ENCODE peak calls at places on chromosomes 1 and 21, in eight cellular contexts. B is GM23338; N is hepatocyte; H is CD8-positive, alpha-beta memory T cell; X is Jurkat, Clone E6-1; T is GM12878; C is aorta; R is tibial artery. A is an unnamed sample.

GRCh38 chr1:232586679-232587078 is 43.3 kb downstream of the SIPA1L2 start:
- DNase-seq in C (no peak), R (no peak), T (no peak), X (no peak), B (no peak), H (no peak), N (no peak), A (no peak)

GRCh38 chr21:44078411-44078981 is 28.7 kb upstream of the PWP2 start:
- DNase-seq in H (no peak), R (no peak), B (peak), N (no peak), T (no peak), C (no peak), X (peak), A (no peak)

GRCh38 chr1:207312604-207312920 is 8.9 kb upstream of the CD55 start:
- DNase-seq in T (no peak), H (no peak), R (no peak), N (no peak), C (no peak), X (no peak), B (no peak), A (no peak)

GRCh38 chr1:67683306-67683705 is 1.7 kb upstream of the GADD45A start:
- DNase-seq in N (no peak), T (no peak), B (no peak), H (no peak), X (no peak), R (no peak), C (no peak), A (no peak)

GRCh38 chr1:214422137-214422671 is 129.2 kb downstream of the PTPN14 start:
- DNase-seq in B (no peak), R (no peak), T (no peak), X (no peak), C (no peak), H (no peak), N (no peak), A (no peak)

GRCh38 chr1:51032936-51033335 is 62.9 kb downstream of the CDKN2C start:
- DNase-seq in C (no peak), H (no peak), X (no peak), B (no peak), R (no peak), N (no peak), T (no peak), A (no peak)

GRCh38 chr1:85366391-85366790 is 90.0 kb upstream of the BCL10 start:
- DNase-seq in R (no peak), N (no peak), X (no peak), T (no peak), C (no peak), H (no peak), B (no peak), A (no peak)

GRCh38 chr21:18274370-18274769 is 29.7 kb downstream of the CHODL start:
- DNase-seq in N (no peak), C (no peak), R (no peak), H (no peak), X (no peak), B (no peak), T (no peak), A (peak)

GRCh38 chr21:35203093-35204021 is 154.3 kb upstream of the RUNX1 start:
- DNase-seq in X (no peak), B (no peak), N (peak), R (no peak), C (no peak), H (no peak), T (no peak), A (no peak)

GRCh38 chr1:231160851-231161710 is 777 bp upstream of the TRIM67 start:
- DNase-seq in T (no peak), H (no peak), N (no peak), X (no peak), R (no peak), C (no peak), B (peak), A (no peak)

GRCh38 chr1:168623838-168624237 is 47.4 kb downstream of the XCL1 start:
- DNase-seq in X (no peak), T (no peak), H (no peak), N (no peak), C (no peak), R (no peak), B (no peak), A (no peak)

GRCh38 chr1:34237416-34237815 is 60.7 kb downstream of the C1orf94 start:
- DNase-seq in H (no peak), X (no peak), R (no peak), N (no peak), T (no peak), B (no peak), C (no peak), A (no peak)

GRCh38 chr21:38493549-38494253 is 4.6 kb downstream of the ERG start:
- DNase-seq in H (no peak), T (no peak), X (no peak), C (no peak), B (no peak), N (no peak), R (no peak), A (no peak)

GRCh38 chr1:16167331-16168143 is 11.7 kb upstream of the EPHA2 start:
- DNase-seq in C (peak), B (peak), N (peak), X (peak), R (no peak), H (peak), T (no peak), A (peak)

GRCh38 chr21:15688809-15689208 is 41.0 kb upstream of the USP25 start:
- DNase-seq in R (no peak), C (no peak), H (no peak), N (no peak), X (peak), B (no peak), T (no peak), A (peak)

GRCh38 chr1:85554630-85555327 is 25.8 kb upstream of the CCN1 start:
- DNase-seq in R (no peak), H (no peak), N (no peak), X (no peak), T (no peak), B (no peak), C (no peak), A (no peak)

GRCh38 chr1:117758444-117759316 is 152.8 kb downstream of the TENT5C start:
- DNase-seq in C (peak), R (peak), X (peak), B (peak), N (peak), T (peak), H (peak), A (peak)

GRCh38 chr1:173867141-173867752 is 542 bp downstream of the GAS5 start:
- DNase-seq in H (no peak), B (no peak), X (no peak), N (no peak), C (peak), R (no peak), T (no peak), A (no peak)

GRCh38 chr21:42010507-42011493 is 640 bp upstream of the ZBTB21 start:
- DNase-seq in N (peak), X (no peak), B (peak), C (peak), T (no peak), R (no peak), H (no peak), A (peak)

GRCh38 chr1:207791290-207791689 is 39.4 kb downstream of the CD46 start:
- DNase-seq in B (no peak), X (no peak), H (no peak), R (no peak), C (no peak), N (no peak), T (no peak), A (no peak)

GRCh38 chr1:93056214-93056613 is 22.9 kb upstream of the MTF2 start:
- DNase-seq in R (no peak), C (no peak), X (no peak), H (no peak), N (peak), B (peak), T (no peak), A (peak)

GRCh38 chr1:20124451-20125057 is 5.2 kb upstream of the PLA2G2D start:
- DNase-seq in T (no peak), X (no peak), R (no peak), N (peak), C (no peak), B (no peak), H (no peak), A (no peak)

GRCh38 chr1:202017385-202018225 is 7.2 kb downstream of the ELF3 start:
- DNase-seq in B (peak), C (no peak), H (no peak), R (no peak), X (no peak), N (peak), T (no peak), A (no peak)

GRCh38 chr1:184291701-184292100 is 95.1 kb upstream of the C1orf21 start:
- DNase-seq in H (no peak), C (no peak), R (no peak), T (no peak), N (no peak), B (no peak), X (no peak), A (no peak)

GRCh38 chr1:15260418-15261154 is 13.6 kb downstream of the FHAD1 start:
- DNase-seq in R (no peak), B (no peak), X (no peak), N (no peak), H (no peak), C (no peak), T (no peak), A (no peak)

GRCh38 chr1:231918239-231919015 is 291.8 kb downstream of the DISC1 start:
- DNase-seq in R (no peak), N (no peak), H (peak), B (no peak), C (no peak), X (peak), T (peak), A (peak)

GRCh38 chr21:26167593-26167992 is 3.0 kb downstream of the APP start:
- DNase-seq in X (no peak), N (no peak), C (no peak), R (no peak), T (no peak), H (no peak), B (peak), A (no peak)

GRCh38 chr1:18944810-18945209 is 11.7 kb downstream of the IFFO2 start:
- DNase-seq in B (no peak), X (no peak), H (no peak), R (no peak), T (no peak), C (no peak), N (no peak), A (no peak)

GRCh38 chr1:7109901-7110300 is 324.6 kb downstream of the CAMTA1 start:
- DNase-seq in T (no peak), B (no peak), R (no peak), X (no peak), H (no peak), N (no peak), C (no peak), A (no peak)

GRCh38 chr1:40396420-40396819 is 22.9 kb downstream of the SMAP2 start:
- DNase-seq in R (no peak), T (no peak), C (no peak), B (no peak), N (no peak), X (no peak), H (no peak), A (no peak)
- H3K4me3 ChIP-seq in R (no peak), T (peak), C (no peak), B (no peak), N (no peak), X (no peak), H (no peak), A (no peak)

GRCh38 chr1:107875689-107876088 is 89.3 kb downstream of the VAV3 start:
- DNase-seq in N (no peak), R (no peak), H (no peak), X (no peak), C (no peak), T (no peak), B (no peak), A (no peak)

GRCh38 chr1:107877749-107878148 is 87.2 kb downstream of the VAV3 start:
- DNase-seq in C (no peak), T (no peak), N (no peak), H (no peak), X (no peak), B (no peak), R (no peak), A (no peak)

GRCh38 chr1:107879927-107880326 is 85.1 kb downstream of the VAV3 start:
- DNase-seq in C (no peak), B (no peak), X (no peak), H (no peak), N (no peak), R (no peak), T (no peak), A (no peak)

GRCh38 chr1:107879338-107879737 is 85.6 kb downstream of the VAV3 start:
- DNase-seq in C (no peak), X (no peak), N (no peak), H (no peak), T (no peak), B (no peak), R (no peak), A (no peak)

DNA sequence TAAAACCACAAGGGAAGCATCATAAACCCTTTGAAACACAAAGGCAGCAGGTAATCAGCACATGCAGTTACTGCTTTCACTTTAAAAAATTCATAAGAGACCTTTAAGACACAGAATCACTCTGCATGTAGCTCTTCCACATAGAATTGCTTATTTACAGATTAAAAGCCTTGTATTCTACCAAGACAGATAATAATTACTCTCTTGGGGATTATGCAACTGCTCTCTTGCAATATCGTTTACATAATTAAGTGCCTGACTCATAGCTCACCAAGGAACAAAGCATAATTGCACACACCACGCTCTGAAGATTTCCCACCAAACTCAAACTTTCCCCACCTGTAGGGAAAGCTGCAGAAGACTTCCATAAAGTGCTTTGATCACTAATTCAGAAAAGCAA is 87.9 kb downstream of the VAV3 start:
- DNase-seq in X (peak), N (no peak), T (no peak), R (no peak), B (no peak), H (no peak), C (no peak), A (no peak)
- H3K4me3 ChIP-seq in X (peak), N (no peak), T (no peak), R (no peak), B (no peak), H (no peak), C (no peak), A (peak)

GRCh38 chr1:236000781-236001180 is 64.1 kb downstream of the NID1 start:
- DNase-seq in X (no peak), B (no peak), C (no peak), T (no peak), N (no peak), R (no peak), H (no peak), A (no peak)

GRCh38 chr1:235999259-235999925 is 65.5 kb downstream of the NID1 start:
- DNase-seq in T (peak), H (peak), B (no peak), C (no peak), X (no peak), N (no peak), R (no peak), A (no peak)

GRCh38 chr1:235997916-235998315 is 67.0 kb downstream of the NID1 start:
- DNase-seq in C (no peak), R (no peak), N (no peak), X (no peak), T (no peak), H (no peak), B (no peak), A (no peak)

GRCh38 chr1:235997049-235997448 is 67.8 kb downstream of the NID1 start:
- DNase-seq in N (no peak), R (no peak), B (no peak), T (no peak), C (no peak), X (no peak), H (no peak), A (no peak)

GRCh38 chr1:235998812-235999211 is 66.1 kb downstream of the NID1 start:
- DNase-seq in X (no peak), H (peak), N (no peak), R (no peak), C (no peak), B (no peak), T (peak), A (no peak)
- H3K4me3 ChIP-seq in X (no peak), H (no peak), N (no peak), R (no peak), C (no peak), B (no peak), T (peak), A (no peak)

GRCh38 chr1:200448034-200448762 is 38.4 kb upstream of the ZNF281 start:
- DNase-seq in C (no peak), N (no peak), T (peak), H (no peak), R (no peak), B (no peak), X (no peak), A (peak)

GRCh38 chr1:200457810-200458209 is 48.0 kb upstream of the ZNF281 start:
- DNase-seq in B (no peak), N (no peak), X (no peak), R (no peak), H (no peak), C (no peak), T (no peak), A (no peak)

GRCh38 chr1:200454425-200454824 is 44.6 kb upstream of the ZNF281 start:
- DNase-seq in R (no peak), H (no peak), X (no peak), C (no peak), B (no peak), T (no peak), N (no peak), A (no peak)

GRCh38 chr1:200453544-200453905 is 43.7 kb upstream of the ZNF281 start:
- DNase-seq in X (no peak), C (no peak), R (no peak), N (no peak), T (no peak), H (no peak), B (no peak), A (no peak)

GRCh38 chr1:200452850-200453543 is 43.2 kb upstream of the ZNF281 start:
- DNase-seq in N (no peak), X (no peak), R (no peak), H (no peak), B (peak), C (no peak), T (no peak), A (no peak)
- H3K4me3 ChIP-seq in N (no peak), X (no peak), R (no peak), H (no peak), B (no peak), C (no peak), T (no peak), A (no peak)

GRCh38 chr1:155609515-155610256 is at the start of gene MSTO1:
- DNase-seq in C (peak), R (peak), X (peak), T (peak), N (peak), B (peak), H (peak), A (peak)
- H3K4me3 ChIP-seq in C (peak), R (peak), X (peak), T (peak), N (peak), B (peak), H (peak), A (peak)

GRCh38 chr1:61095127-61095812 is 12.9 kb downstream of the NFIA start:
- DNase-seq in R (no peak), C (no peak), N (no peak), H (no peak), T (no peak), X (no peak), B (no peak), A (no peak)
- H3K4me3 ChIP-seq in R (peak), C (no peak), N (no peak), H (no peak), T (no peak), X (no peak), B (no peak), A (no peak)

DNA sequence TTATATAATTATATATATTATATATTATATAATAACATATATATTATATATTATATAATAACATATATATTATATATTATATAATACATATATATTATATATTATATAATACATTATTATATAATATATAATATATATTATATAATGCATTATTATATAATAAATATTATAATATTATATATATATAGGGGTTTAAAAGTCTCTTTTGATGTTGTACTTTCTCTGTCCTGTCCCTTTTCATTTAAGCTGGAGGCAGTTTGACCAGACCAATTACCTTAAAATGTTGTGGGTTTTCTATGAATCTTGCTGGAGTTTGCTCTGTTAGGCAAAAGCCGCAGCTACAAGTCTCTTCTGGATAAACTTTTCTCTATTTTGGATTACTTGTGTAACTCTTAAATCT is 22.2 kb upstream of the KIF1B start:
- DNase-seq in N (no peak), H (no peak), R (no peak), B (no peak), X (no peak), C (no peak), T (no peak), A (no peak)
- H3K4me3 ChIP-seq in N (no peak), H (no peak), R (no peak), B (no peak), X (no peak), C (no peak), T (no peak), A (no peak)

GRCh38 chr1:31987231-31987630 is 26.4 kb upstream of the KHDRBS1 start:
- DNase-seq in T (no peak), R (no peak), C (no peak), H (no peak), X (no peak), B (peak), N (no peak), A (no peak)
- H3K4me3 ChIP-seq in T (no peak), R (no peak), C (no peak), H (no peak), X (no peak), B (no peak), N (no peak), A (no peak)

GRCh38 chr1:203028784-203029553 is 2.7 kb downstream of the PPFIA4 start:
- DNase-seq in B (no peak), C (no peak), T (no peak), N (no peak), R (peak), X (no peak), H (no peak), A (no peak)
- H3K4me3 ChIP-seq in B (no peak), C (no peak), T (no peak), N (no peak), R (no peak), X (no peak), H (no peak), A (no peak)